ENCODE peak calls at places on chromosomes 2 and 18, in six cellular contexts. N is HepG2, D is upper lobe of left lung, R is GM12878, W is K562, P is A549. X is an unnamed sample.

GRCh38 chr2:142940606-142941223 is 63.3 kb downstream of the KYNU start:
- ATAC-seq in N (no peak), D (no peak), R (peak), W (no peak), P (no peak), X (no peak)

GRCh38 chr2:100603945-100604633 is 41.3 kb downstream of the PDCL3 start:
- ATAC-seq in N (peak), D (no peak), R (no peak), W (no peak), P (no peak), X (peak)

GRCh38 chr2:201149064-201149820 is 33.3 kb downstream of the CFLAR start:
- ATAC-seq in N (peak), D (peak), R (peak), W (no peak), P (peak), X (peak)

GRCh38 chr18:27363918-27364317 is 178.8 kb upstream of the CHST9 start:
- ATAC-seq in N (peak), D (no peak), R (peak), W (no peak), P (no peak), X (no peak)

GRCh38 chr18:36662000-36662399 is 166.8 kb downstream of the TPGS2 start:
- ATAC-seq in N (peak), D (no peak), R (peak), W (peak), P (no peak), X (no peak)

GRCh38 chr18:56645415-56646016 is 5.6 kb upstream of the WDR7 start:
- ATAC-seq in N (no peak), D (no peak), R (peak), W (no peak), P (no peak), X (no peak)

GRCh38 chr2:7089284-7089683 is 172.1 kb downstream of the RNF144A start:
- ATAC-seq in N (no peak), D (no peak), R (no peak), W (peak), P (no peak), X (no peak)

GRCh38 chr2:23663730-23664005 is 263.3 kb downstream of the ATAD2B start:
- ATAC-seq in N (no peak), D (no peak), R (no peak), W (no peak), P (no peak), X (no peak)

GRCh38 chr2:121297217-121297830 is 12.3 kb upstream of the TFCP2L1 start:
- ATAC-seq in N (peak), D (no peak), R (peak), W (peak), P (peak), X (no peak)

GRCh38 chr2:96156926-96157648 is 11.8 kb upstream of the DUSP2 start:
- ATAC-seq in N (no peak), D (peak), R (peak), W (peak), P (no peak), X (no peak)

GRCh38 chr2:55923978-55924325 is 370 bp upstream of the EFEMP1 start:
- ATAC-seq in N (peak), D (no peak), R (no peak), W (no peak), P (peak), X (peak)

GRCh38 chr18:55265916-55266488 is 306.7 kb upstream of the CCDC68 start:
- ATAC-seq in N (no peak), D (no peak), R (peak), W (no peak), P (no peak), X (no peak)

GRCh38 chr2:63545023-63545422 is 43.3 kb downstream of the WDPCP start:
- ATAC-seq in N (no peak), D (no peak), R (no peak), W (no peak), P (no peak), X (no peak)

GRCh38 chr2:226151157-226151556 is 648.5 kb downstream of the IRS1 start:
- ATAC-seq in N (no peak), D (no peak), R (no peak), W (no peak), P (no peak), X (no peak)

GRCh38 chr18:58657081-58657480 is 14.2 kb upstream of the MALT1 start:
- ATAC-seq in N (no peak), D (no peak), R (peak), W (no peak), P (no peak), X (no peak)

GRCh38 chr18:21277578-21277977 is 35.5 kb downstream of the GREB1L start:
- ATAC-seq in N (no peak), D (no peak), R (no peak), W (no peak), P (no peak), X (no peak)

GRCh38 chr2:151577116-151577515 is 157.2 kb downstream of the NEB start:
- ATAC-seq in N (no peak), D (no peak), R (no peak), W (no peak), P (peak), X (no peak)

GRCh38 chr2:179927041-179927440 is 65.6 kb upstream of the ZNF385B start:
- ATAC-seq in N (no peak), D (no peak), R (no peak), W (no peak), P (no peak), X (no peak)

GRCh38 chr2:134375935-134376334 is 122.1 kb downstream of the MGAT5 start:
- ATAC-seq in N (peak), D (no peak), R (no peak), W (peak), P (peak), X (peak)

GRCh38 chr2:105775809-105776559 is 31.3 kb downstream of the NCK2 start:
- ATAC-seq in N (no peak), D (peak), R (peak), W (no peak), P (no peak), X (no peak)

GRCh38 chr2:28080911-28081310 is 190.4 kb downstream of the BABAM2 start:
- ATAC-seq in N (no peak), D (no peak), R (no peak), W (no peak), P (no peak), X (peak)

GRCh38 chr2:199764273-199764800 is 86.7 kb downstream of the FTCDNL1 start:
- ATAC-seq in N (peak), D (no peak), R (no peak), W (no peak), P (no peak), X (no peak)

DNA sequence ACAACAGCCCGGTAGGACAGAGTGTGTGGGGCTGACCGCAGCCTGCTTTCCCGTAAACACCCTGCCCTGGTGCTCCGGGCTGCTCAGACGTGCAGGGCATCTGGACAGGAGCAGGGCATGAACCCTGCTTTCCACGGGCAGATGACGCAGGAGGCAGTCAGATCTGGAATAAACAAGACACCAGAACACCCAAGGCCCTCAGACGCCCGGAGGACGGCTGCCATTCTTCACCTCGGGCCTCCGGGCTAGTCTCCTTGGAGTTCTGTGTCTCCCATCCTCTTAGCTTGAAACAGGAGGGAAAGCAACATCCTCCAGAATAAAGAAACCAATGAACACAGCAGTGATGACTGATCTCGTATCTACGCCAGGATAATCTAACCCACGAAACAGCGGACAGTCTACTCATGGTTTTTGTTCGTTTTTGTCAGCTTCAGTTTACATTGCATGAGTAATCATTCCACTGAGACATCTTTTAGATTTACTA is 7.3 kb downstream of the PXDN start:
- ATAC-seq in N (no peak), D (no peak), R (no peak), W (no peak), P (peak), X (no peak)
- TF ChIP-seq EP300 in N (no peak), D (no peak), R (no peak), W (no peak), P (no peak), X (no peak)

GRCh38 chr2:11456251-11456650 is 9.7 kb downstream of the E2F6 start:
- ATAC-seq in N (no peak), D (no peak), R (no peak), W (no peak), P (no peak), X (no peak)
- H3K4me3 ChIP-seq in N (no peak), D (no peak), R (no peak), W (no peak), P (no peak), X (no peak)

DNA sequence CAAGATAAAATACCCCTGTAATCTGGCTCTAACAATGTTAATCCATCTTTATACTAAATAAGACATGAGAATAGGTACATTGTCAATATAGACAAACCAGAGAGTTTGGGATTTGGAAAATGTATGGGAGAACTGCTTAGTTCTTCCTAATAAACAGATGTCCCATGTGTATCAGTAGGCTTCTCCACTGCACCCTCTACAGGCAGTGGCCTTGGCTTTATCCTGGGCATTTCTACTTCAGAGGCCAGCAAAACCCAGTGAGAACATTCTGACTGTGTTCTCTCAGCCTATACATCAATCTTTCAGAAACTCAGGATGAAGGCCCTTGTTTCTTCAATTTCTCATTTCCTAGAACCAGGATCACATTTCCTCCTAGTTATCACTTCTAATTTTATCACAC is 1167.5 kb upstream of the ACVR2A start:
- ATAC-seq in N (peak), D (no peak), R (no peak), W (no peak), P (no peak), X (no peak)
- TF ChIP-seq CTCF in N (peak), D (no peak), R (no peak), W (no peak), P (no peak), X (no peak)

GRCh38 chr2:147469471-147469870 is 375.4 kb upstream of the ACVR2A start:
- ATAC-seq in N (no peak), D (no peak), R (no peak), W (no peak), P (no peak), X (no peak)
- TF ChIP-seq EP300 in N (no peak), D (no peak), R (no peak), W (no peak), P (no peak), X (no peak)

DNA sequence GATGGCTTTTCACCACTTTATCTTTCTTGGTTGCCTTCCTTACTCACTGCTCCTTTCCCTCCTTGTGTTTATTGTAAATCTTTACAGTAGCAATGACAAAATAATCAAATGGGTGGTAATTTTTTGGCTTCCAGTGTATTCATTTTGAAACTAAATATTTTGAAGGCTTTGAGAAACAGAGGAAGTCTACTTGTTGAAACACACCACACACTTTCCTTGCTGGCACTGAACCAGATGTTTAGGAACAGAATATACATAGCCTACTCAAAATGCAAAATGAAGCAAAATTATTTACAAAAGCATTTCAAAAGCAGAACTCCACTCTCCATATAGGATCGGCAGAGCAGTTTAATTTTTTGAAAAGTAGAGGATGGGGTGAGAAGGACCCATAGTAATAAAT is 189.8 kb downstream of the LTBP1 start:
- ATAC-seq in N (no peak), D (no peak), R (no peak), W (no peak), P (no peak), X (no peak)
- H3K4me3 ChIP-seq in N (no peak), D (no peak), R (no peak), W (no peak), P (no peak), X (peak)

GRCh38 chr2:156125018-156125417 is 207.5 kb downstream of the NR4A2 start:
- ATAC-seq in N (no peak), D (no peak), R (no peak), W (no peak), P (no peak), X (no peak)

GRCh38 chr2:156132941-156133340 is 199.6 kb downstream of the NR4A2 start:
- ATAC-seq in N (no peak), D (no peak), R (no peak), W (no peak), P (no peak), X (no peak)

GRCh38 chr2:156124458-156124857 is 208.1 kb downstream of the NR4A2 start:
- ATAC-seq in N (no peak), D (no peak), R (no peak), W (no peak), P (no peak), X (no peak)

GRCh38 chr2:156132130-156132529 is 200.4 kb downstream of the NR4A2 start:
- ATAC-seq in N (no peak), D (no peak), R (no peak), W (no peak), P (no peak), X (no peak)

DNA sequence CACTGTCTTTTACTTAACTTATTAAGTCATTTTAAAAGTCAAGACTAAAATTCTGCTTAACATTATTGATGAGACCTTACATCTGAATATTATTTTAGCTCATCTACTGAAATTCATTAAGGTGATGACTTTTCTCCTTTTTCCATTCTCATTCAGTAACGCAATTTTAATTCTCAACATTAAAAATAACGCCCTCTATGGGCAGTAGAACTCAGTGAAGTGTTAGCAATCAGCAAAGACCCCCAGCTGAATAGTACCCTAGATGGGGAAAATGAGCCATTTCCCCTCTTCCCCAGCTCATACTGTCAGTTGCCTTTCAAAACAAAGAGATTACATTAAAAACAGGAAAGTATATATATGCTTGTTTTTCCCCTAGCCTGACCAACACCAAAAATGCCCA is 203.3 kb downstream of the NR4A2 start:
- ATAC-seq in N (no peak), D (no peak), R (no peak), W (no peak), P (no peak), X (no peak)
- TF ChIP-seq CTCF in N (no peak), D (no peak), R (no peak), W (no peak), P (no peak), X (no peak)

DNA sequence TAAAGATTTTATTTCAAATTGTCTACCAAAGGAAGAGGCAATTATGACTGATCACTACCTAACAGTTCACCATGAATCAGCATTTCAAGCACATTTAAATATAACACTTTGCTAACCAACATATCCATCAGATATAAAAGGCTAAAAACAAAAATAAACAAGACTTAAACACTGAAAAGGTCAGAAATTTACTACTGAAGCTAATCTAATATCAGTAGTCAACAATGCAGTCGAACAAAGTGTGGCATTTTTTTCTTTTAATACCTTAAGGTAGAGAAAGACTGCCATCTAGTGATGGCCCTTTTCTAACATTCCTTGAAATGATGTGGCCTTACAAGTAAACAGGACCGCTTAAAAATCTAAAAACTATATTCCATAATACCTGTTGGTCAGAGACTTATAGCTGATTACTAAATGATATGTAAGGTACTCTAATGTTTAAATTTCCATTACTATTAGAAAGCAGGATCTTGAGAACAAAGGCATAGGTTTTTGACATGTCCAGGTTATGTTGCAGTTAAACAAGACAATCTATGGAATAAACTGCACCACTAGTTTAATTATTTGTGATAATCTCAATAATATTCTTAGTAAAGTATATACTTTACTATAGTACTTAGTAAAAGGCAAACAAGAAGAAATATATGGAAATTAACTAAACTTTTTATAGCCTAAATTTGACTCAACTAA is 80.0 kb downstream of the EXOC6B start:
- ATAC-seq in N (peak), D (no peak), R (peak), W (peak), P (peak), X (no peak)
- TF ChIP-seq EP300 in N (no peak), D (no peak), R (no peak), W (no peak), P (no peak), X (no peak)

DNA sequence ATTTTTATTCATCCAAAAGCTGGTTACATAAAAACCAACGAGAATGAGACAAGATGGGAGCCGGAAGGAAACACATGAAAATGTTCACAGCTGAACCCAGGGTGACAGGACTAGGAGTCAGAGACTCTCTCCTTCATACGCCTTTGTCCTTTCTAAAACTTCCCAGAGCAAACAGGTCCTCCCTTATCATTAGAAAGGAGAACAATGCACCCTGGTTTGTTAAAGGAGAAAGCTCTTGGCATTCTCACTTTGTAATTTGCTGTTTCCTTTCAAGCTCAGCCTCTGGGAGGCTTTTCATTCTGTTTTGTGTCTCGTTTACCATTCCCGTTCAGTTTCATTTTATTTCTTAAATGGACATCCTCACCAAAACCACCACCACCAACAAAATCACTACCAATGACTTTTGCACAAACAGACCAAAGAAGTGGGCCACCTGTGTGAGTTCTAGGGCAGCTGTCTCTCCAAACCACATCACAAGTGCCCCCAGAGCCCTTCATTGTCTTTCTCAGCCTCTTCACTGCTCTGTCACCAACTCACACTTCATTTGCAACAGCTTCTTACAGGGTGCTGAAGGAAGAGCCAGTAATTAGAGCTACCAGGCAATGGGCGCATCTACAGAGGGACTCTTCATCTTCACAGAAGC is 105.3 kb downstream of the HDAC4 start:
- ATAC-seq in N (no peak), D (no peak), R (no peak), W (no peak), P (no peak), X (no peak)
- H3K4me3 ChIP-seq in N (no peak), D (no peak), R (no peak), W (no peak), P (no peak), X (no peak)